ENCODE peak calls at places on chromosomes 6 and 20, in four cellular contexts. C is H1, R is K562, Z is GM12878. K is an unnamed sample.

GRCh38 chr20:44309763-44310663 is 989 bp downstream of the FITM2 start:
- DNase-seq in C (no peak), R (peak; percentile 68), Z (no peak), K (no peak)

GRCh38 chr6:158068893-158069799 is 87.5 kb downstream of the SYNJ2 start:
- DNase-seq in C (no peak), R (no peak), Z (no peak), K (no peak)

GRCh38 chr20:5212897-5213296 is 86.1 kb downstream of the CDS2 start:
- DNase-seq in C (no peak), R (no peak), Z (no peak), K (no peak)

GRCh38 chr6:26149240-26149639 is 62.0 kb downstream of the HFE start:
- DNase-seq in C (no peak), R (no peak), Z (no peak), K (no peak)

GRCh38 chr6:166078294-166078693 is 89.4 kb downstream of the TBXT start:
- DNase-seq in C (no peak), R (no peak), Z (no peak), K (no peak)

GRCh38 chr6:44161997-44162338 is 3.3 kb downstream of the CAPN11 start:
- DNase-seq in C (peak; percentile 39), R (no peak), Z (no peak), K (no peak)

GRCh38 chr20:44097521-44098255 is 89.3 kb downstream of the JPH2 start:
- DNase-seq in C (no peak), R (peak; percentile 54), Z (no peak), K (no peak)

GRCh38 chr20:56511926-56512325 is 12.6 kb upstream of the FAM209A start:
- DNase-seq in C (no peak), R (no peak), Z (no peak), K (no peak)

GRCh38 chr20:48679603-48680002 is 148.2 kb downstream of the PREX1 start:
- DNase-seq in C (peak; percentile 86), R (peak; percentile 88), Z (no peak), K (peak; percentile 45)

GRCh38 chr20:19811231-19811630 is 53.2 kb downstream of the RIN2 start:
- DNase-seq in C (no peak), R (no peak), Z (no peak), K (no peak)

GRCh38 chr20:19809487-19809886 is 51.4 kb downstream of the RIN2 start:
- DNase-seq in C (no peak), R (no peak), Z (no peak), K (no peak)

GRCh38 chr20:19806806-19807691 is 49.0 kb downstream of the RIN2 start:
- DNase-seq in C (no peak), R (no peak), Z (no peak), K (no peak)

GRCh38 chr20:19807901-19808300 is 49.8 kb downstream of the RIN2 start:
- DNase-seq in C (no peak), R (no peak), Z (no peak), K (no peak)

DNA sequence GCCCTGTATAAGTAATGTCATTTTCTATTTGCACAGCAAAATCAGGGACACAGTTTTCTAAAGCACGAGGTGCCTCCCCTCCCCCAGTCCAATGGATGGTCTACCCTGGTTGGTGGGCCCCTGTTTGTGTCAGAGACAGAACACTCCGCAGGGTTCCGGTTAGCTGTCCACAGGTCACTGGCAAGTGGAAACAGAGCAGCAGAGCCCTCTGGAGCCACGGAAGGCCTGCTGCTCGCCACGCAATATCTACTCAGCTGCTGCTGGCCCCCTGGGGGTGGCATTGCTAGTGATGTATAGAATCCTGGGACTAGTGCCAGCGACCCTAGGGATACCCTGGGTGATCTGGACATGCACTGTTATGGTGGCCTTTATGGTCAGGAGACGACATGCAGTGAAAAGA is 50.4 kb downstream of the RIN2 start:
- DNase-seq in C (no peak), R (no peak), Z (no peak), K (no peak)
- TF ChIP-seq SRF in C (no peak), R (no peak), Z (no peak), K (no peak)

GRCh38 chr6:68726992-68727391 is 91.9 kb downstream of the ADGRB3 start:
- DNase-seq in C (no peak), R (no peak), Z (no peak), K (no peak)
- TF ChIP-seq SRF in C (no peak), R (no peak), Z (no peak), K (no peak)

GRCh38 chr20:21704408-21705385 is 767 bp upstream of the PAX1 start:
- DNase-seq in C (no peak), R (no peak), Z (no peak), K (no peak)

GRCh38 chr20:21702001-21702400 is 3.5 kb upstream of the PAX1 start:
- DNase-seq in C (no peak), R (no peak), Z (no peak), K (no peak)

GRCh38 chr20:21701171-21701876 is 4.1 kb upstream of the PAX1 start:
- DNase-seq in C (peak; percentile 75), R (no peak), Z (no peak), K (no peak)

GRCh38 chr20:21703740-21704407 is 1.6 kb upstream of the PAX1 start:
- DNase-seq in C (no peak), R (no peak), Z (no peak), K (no peak)

DNA sequence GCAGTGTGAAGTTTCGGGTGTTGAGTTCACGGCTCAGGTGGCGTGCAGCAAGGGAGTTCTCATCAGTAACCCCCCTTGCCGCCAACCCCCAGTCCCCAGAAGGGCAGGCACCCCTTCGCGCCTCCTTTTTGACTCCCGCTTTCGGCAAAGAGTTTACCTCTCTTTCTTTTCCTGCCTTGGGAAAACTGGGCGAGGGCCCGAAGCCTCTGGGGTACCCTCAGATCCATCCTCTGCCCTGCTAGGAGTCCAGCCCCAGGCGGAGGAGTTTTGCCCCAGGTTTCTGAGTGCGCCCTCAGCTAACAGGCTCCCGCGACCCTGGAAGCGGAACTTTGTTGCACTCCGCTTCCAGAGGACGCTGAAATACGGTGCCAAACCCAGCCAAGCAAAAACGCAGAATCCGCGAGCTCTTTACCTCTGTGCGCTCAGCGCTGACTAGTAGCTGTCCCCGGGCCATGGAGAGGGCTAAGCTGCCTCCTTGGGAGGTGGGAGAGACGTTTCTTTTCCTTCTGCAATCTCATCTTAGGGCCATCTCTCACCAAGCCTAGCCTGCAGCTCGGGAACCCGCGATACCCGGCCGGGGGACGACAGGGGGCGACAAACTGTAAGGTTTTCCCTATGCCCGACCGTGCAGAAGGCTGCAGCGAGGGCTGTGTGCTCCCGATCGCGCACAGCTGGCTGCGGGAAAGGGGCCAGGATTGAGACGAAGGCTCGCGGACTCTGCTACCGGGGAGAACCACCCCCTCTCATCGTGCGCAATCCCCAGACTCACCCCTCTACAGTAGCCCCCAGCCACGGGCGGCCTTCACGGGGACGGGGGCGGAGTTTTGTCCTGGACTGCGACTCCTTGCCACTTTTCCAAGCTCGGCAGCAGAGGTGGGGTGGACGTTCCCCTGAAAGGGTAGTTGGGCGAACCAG is 2.7 kb upstream of the PAX1 start:
- DNase-seq in C (peak; percentile 98), R (peak; percentile 53), Z (no peak), K (no peak)
- TF ChIP-seq SRF in C (no peak), R (no peak), Z (no peak), K (no peak)

GRCh38 chr20:51935003-51935358 is 132.7 kb upstream of the SALL4 start:
- DNase-seq in C (no peak), R (no peak), Z (no peak), K (no peak)

GRCh38 chr20:51934301-51935002 is 132.1 kb upstream of the SALL4 start:
- DNase-seq in C (no peak), R (no peak), Z (no peak), K (no peak)

GRCh38 chr20:51930775-51931174 is 128.5 kb upstream of the SALL4 start:
- DNase-seq in C (no peak), R (peak; percentile 4), Z (no peak), K (peak; percentile 6)

GRCh38 chr20:51928931-51929330 is 126.6 kb upstream of the SALL4 start:
- DNase-seq in C (no peak), R (no peak), Z (no peak), K (no peak)

GRCh38 chr20:51931321-51931720 is 129.0 kb upstream of the SALL4 start:
- DNase-seq in C (no peak), R (no peak), Z (no peak), K (no peak)
- TF ChIP-seq SRF in C (no peak), R (no peak), Z (no peak), K (no peak)

GRCh38 chr6:116033687-116034303 is 26.9 kb downstream of the FRK start:
- DNase-seq in C (no peak), R (no peak), Z (no peak), K (no peak)
- TF ChIP-seq SRF in C (no peak), R (no peak), Z (no peak), K (no peak)

GRCh38 chr20:37911838-37912273 is 8.9 kb downstream of the VSTM2L start:
- DNase-seq in C (peak; percentile 70), R (peak; percentile 57), Z (no peak), K (no peak)
- TF ChIP-seq SRF in C (no peak), R (no peak), Z (no peak), K (no peak)

DNA sequence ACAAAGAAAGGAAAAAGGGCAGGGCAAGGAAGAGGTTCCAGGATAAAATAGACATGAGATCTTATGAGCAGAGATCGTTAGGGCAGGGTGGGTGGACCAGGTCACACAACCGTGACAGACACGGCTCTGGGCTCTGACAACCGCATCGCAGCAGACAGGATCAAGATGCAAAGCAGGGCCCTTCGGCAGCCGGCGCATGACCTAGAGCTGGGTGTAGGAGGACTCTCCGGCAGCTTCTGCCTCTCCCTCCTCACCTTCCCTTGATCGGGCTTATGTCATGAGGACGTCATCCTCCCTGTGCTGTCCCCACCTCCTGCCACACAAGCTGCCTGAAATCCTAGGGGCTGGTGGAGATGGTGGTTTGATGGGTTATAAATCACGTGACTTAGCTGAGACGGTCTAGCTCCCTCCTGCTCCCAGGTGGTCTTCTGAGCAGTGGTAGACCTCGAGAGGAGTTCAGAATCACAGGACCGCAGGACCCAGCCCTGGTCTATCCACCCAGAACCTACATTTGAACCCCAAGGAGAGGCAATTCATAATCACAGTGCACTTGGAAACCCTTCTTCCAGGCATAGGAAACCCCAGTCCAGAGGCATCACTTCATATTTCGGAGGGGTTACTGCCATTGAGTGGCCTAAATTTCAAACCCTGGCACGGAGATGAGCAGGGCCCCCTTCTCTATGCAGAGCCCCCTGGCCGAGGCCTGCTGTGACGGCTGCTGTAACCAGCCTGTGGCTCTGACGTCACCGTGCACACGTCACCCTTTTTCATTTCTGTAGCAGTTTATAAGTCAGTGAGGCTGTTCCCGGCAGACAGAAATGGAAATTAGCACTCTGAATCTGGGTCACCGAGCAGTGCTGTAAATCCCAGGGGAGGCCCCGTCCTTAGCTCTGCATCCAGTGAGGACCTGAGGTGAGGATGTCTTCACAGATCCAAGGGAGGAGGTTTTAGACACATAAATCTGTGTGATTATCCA is 8.7 kb upstream of the CCR6 start:
- DNase-seq in C (no peak), R (no peak), Z (peak; percentile 93), K (no peak)
- TF ChIP-seq SRF in C (no peak), R (no peak), Z (no peak), K (no peak)

GRCh38 chr6:148857817-148858390 is 111.1 kb downstream of the UST start:
- DNase-seq in C (no peak), R (no peak), Z (no peak), K (no peak)
- TF ChIP-seq SRF in C (no peak), R (no peak), Z (no peak), K (no peak)

GRCh38 chr6:42136508-42137191 is 5.8 kb downstream of the C6orf132 start:
- DNase-seq in C (peak; percentile 92), R (peak; percentile 88), Z (peak; percentile 11), K (peak; percentile 88)
- TF ChIP-seq SRF in C (no peak), R (no peak), Z (no peak), K (no peak)

DNA sequence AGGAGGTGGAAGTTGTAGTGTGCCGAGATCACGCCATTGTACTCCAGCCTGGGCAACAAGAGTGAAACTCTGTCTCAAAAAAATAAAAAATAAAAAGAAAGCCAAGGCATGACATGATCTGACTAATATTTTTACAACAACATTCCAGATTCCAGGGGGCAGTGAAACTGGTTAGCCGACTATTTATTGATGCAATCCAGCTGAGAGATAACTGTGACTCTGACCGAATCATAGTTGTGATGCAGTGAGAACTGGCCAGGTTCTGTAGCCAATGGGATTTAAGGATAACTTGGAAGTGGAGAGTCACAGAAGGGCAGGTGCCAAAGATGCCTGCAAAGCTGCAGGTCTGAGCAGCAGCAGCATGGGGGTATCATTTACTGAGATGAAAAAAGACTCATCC is 82.9 kb upstream of the TSHZ2 start:
- DNase-seq in C (no peak), R (no peak), Z (no peak), K (no peak)
- TF ChIP-seq SRF in C (no peak), R (no peak), Z (no peak), K (no peak)